ENCODE peak calls at places on chromosomes 16 and 17, in nine cellular contexts. R is GM12878, T is GM23248, L is fibroblast of lung, D is trophoblast cell, X is IMR-90, A is neural progenitor cell, S is A549, P is GM23338. Z is an unnamed sample.

GRCh38 chr16:66551362-66551761 is 1.0 kb upstream of the CKLF start:
- DNase-seq in T (peak), X (peak), R (peak), L (peak), D (peak), A (peak), S (peak), P (peak), Z (no peak)

GRCh38 chr17:16495980-16496819 is 4.2 kb upstream of the LRRC75A start:
- DNase-seq in S (no peak), L (no peak), X (no peak), D (no peak), T (no peak), R (no peak), A (no peak), P (no peak), Z (no peak)

GRCh38 chr16:81275064-81275532 is 36.6 kb downstream of the BCO1 start:
- DNase-seq in P (no peak), X (no peak), L (no peak), S (no peak), D (peak), A (no peak), R (no peak), T (no peak), Z (no peak)

GRCh38 chr17:35627417-35627816 is 40.3 kb downstream of the AP2B1 start:
- DNase-seq in L (no peak), T (no peak), R (no peak), D (no peak), P (no peak), A (no peak), X (no peak), S (no peak), Z (no peak)

GRCh38 chr17:4160294-4160859 is 17.4 kb downstream of the CYB5D2 start:
- DNase-seq in S (no peak), X (no peak), R (no peak), L (no peak), A (no peak), T (no peak), P (no peak), D (no peak), Z (no peak)

GRCh38 chr17:82566129-82566995 is 46.8 kb downstream of the FOXK2 start:
- DNase-seq in D (no peak), A (no peak), X (no peak), L (no peak), S (no peak), P (no peak), R (no peak), T (no peak), Z (no peak)

GRCh38 chr17:305090-305976 is 47.3 kb downstream of the RPH3AL start:
- DNase-seq in L (no peak), P (no peak), S (peak), X (no peak), T (peak), R (no peak), D (no peak), A (no peak), Z (no peak)

GRCh38 chr17:1577657-1578428 is 15.3 kb upstream of the PITPNA start:
- DNase-seq in X (no peak), T (no peak), P (no peak), L (no peak), R (no peak), S (no peak), A (no peak), D (peak), Z (no peak)

GRCh38 chr16:89530401-89531381 is 22.5 kb downstream of the SPG7 start:
- DNase-seq in T (no peak), P (no peak), R (no peak), D (no peak), A (no peak), X (no peak), S (no peak), L (no peak), Z (no peak)

GRCh38 chr16:67013238-67013822 is 15.6 kb upstream of the CBFB start:
- DNase-seq in T (no peak), A (no peak), R (no peak), P (peak), S (no peak), X (no peak), D (no peak), L (no peak), Z (no peak)

GRCh38 chr17:29734640-29735039 is 111.9 kb upstream of the CORO6 start:
- DNase-seq in P (no peak), X (peak), T (no peak), S (no peak), L (peak), A (no peak), D (peak), R (no peak), Z (peak)

GRCh38 chr16:17578921-17579876 is 108.4 kb upstream of the XYLT1 start:
- DNase-seq in D (peak), S (peak), L (peak), X (peak), P (peak), R (peak), T (peak), A (peak), Z (peak)

GRCh38 chr17:77212081-77212832 is 71.5 kb downstream of the SEC14L1 start:
- DNase-seq in P (no peak), A (no peak), D (no peak), S (no peak), R (peak), T (no peak), X (no peak), L (no peak), Z (no peak)

GRCh38 chr17:17114592-17115225 is 72.5 kb downstream of the MPRIP start:
- DNase-seq in X (no peak), T (peak), D (no peak), R (no peak), A (no peak), P (no peak), L (peak), S (no peak), Z (peak)

GRCh38 chr17:75640556-75641119 is 7.4 kb downstream of the SMIM5 start:
- DNase-seq in L (no peak), S (no peak), D (peak), R (no peak), P (no peak), A (no peak), T (no peak), X (no peak), Z (no peak)

GRCh38 chr17:5819921-5820685 is 235.8 kb upstream of the NLRP1 start:
- DNase-seq in X (no peak), T (no peak), A (no peak), P (no peak), S (no peak), L (no peak), R (no peak), D (no peak), Z (no peak)

GRCh38 chr16:46739934-46740333 is 8.2 kb downstream of the MYLK3 start:
- DNase-seq in A (no peak), T (no peak), L (no peak), S (no peak), D (no peak), P (no peak), R (no peak), X (no peak), Z (no peak)

GRCh38 chr16:46690281-46691178 is 1.1 kb downstream of the ORC6 start:
- DNase-seq in D (no peak), S (no peak), P (no peak), L (peak), A (peak), T (peak), X (peak), R (no peak), Z (peak)

GRCh38 chr16:78249832-78250231 is 150.4 kb downstream of the WWOX start:
- DNase-seq in P (no peak), T (no peak), L (no peak), R (no peak), S (no peak), D (no peak), X (no peak), A (no peak), Z (no peak)

GRCh38 chr16:7376227-7376626 is 43.6 kb downstream of the RBFOX1 start:
- DNase-seq in R (no peak), D (peak), P (no peak), L (no peak), A (no peak), S (no peak), T (no peak), X (no peak), Z (no peak)

GRCh38 chr16:7374614-7375174 is 42.0 kb downstream of the RBFOX1 start:
- DNase-seq in X (no peak), S (no peak), R (no peak), A (no peak), D (peak), T (no peak), L (no peak), P (no peak), Z (no peak)

GRCh38 chr16:7369181-7369580 is 36.5 kb downstream of the RBFOX1 start:
- DNase-seq in R (no peak), A (no peak), L (no peak), P (no peak), D (no peak), T (no peak), X (no peak), S (no peak), Z (no peak)

GRCh38 chr16:7367309-7367708 is 34.7 kb downstream of the RBFOX1 start:
- DNase-seq in P (no peak), R (no peak), S (no peak), L (no peak), X (no peak), T (no peak), D (no peak), A (no peak), Z (no peak)

DNA sequence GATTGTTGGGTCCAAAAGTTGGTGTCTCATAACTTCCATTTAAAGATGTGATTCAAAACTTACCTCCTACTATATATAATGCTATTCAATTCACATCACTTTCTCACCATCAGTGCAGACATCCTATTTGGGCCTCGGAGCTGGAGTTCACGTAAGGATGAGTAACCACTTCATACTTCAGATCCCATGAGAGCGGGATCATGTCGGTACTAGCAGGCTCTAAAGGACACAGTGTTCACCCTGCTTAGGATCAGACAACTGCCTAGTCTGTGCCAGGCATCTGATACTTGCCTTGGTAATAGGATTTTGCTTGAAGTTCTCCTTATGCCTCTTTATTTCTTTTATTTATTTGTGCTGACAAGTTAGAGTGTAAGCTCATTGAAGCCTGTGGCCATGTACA is 39.5 kb downstream of the RBFOX1 start:
- DNase-seq in T (no peak), S (no peak), R (no peak), P (no peak), L (no peak), A (no peak), D (no peak), X (no peak), Z (no peak)
- H3K4me2 ChIP-seq in T (no peak), S (no peak), R (no peak), P (no peak), L (no peak), A (no peak), D (no peak), X (no peak), Z (no peak)

DNA sequence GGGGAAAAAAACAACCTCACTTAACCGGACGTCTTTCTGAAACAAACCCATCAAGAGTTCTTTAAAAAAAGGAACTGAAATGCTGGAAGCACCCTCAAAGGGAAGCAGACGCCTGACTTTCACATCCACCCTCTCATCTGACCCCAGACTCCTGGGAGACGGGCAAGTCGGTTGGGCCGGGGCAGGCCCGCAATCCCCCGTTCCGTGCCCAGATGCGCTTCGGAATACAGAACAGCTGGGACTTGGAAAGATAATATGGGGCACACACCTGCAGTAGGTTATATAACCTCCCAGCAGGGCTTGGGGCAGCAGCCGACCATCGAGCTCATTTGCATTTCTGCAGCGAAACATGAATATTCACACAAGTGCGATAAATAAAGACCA is 3.7 kb downstream of the ARHGAP27 start:
- DNase-seq in X (no peak), T (no peak), P (peak), R (no peak), D (no peak), S (no peak), L (no peak), A (no peak), Z (no peak)
- H3K27ac ChIP-seq in X (no peak), T (no peak), P (no peak), R (peak), D (no peak), S (no peak), L (no peak), A (no peak), Z (no peak)

GRCh38 chr16:4945560-4946502 is 8.9 kb upstream of the PPL start:
- DNase-seq in R (no peak), S (peak), T (peak), L (no peak), P (no peak), A (no peak), D (peak), X (no peak), Z (no peak)

GRCh38 chr16:4938683-4939030 is 1.7 kb upstream of the PPL start:
- DNase-seq in A (no peak), P (no peak), L (no peak), D (no peak), X (peak), R (no peak), T (peak), S (no peak), Z (no peak)

GRCh38 chr16:4940719-4941118 is 3.8 kb upstream of the PPL start:
- DNase-seq in P (peak), T (no peak), R (no peak), L (no peak), X (no peak), D (no peak), S (no peak), A (no peak), Z (no peak)

GRCh38 chr16:4944333-4945281 is 7.7 kb upstream of the PPL start:
- DNase-seq in S (peak), D (peak), L (peak), T (peak), R (no peak), X (peak), A (no peak), P (peak), Z (peak)

GRCh38 chr16:4942481-4942880 is 5.5 kb upstream of the PPL start:
- DNase-seq in P (no peak), R (no peak), L (no peak), S (no peak), T (no peak), A (no peak), D (no peak), X (no peak), Z (no peak)
- H3K4me2 ChIP-seq in P (peak), R (no peak), L (peak), S (peak), T (peak), A (no peak), D (no peak), X (no peak), Z (peak)

DNA sequence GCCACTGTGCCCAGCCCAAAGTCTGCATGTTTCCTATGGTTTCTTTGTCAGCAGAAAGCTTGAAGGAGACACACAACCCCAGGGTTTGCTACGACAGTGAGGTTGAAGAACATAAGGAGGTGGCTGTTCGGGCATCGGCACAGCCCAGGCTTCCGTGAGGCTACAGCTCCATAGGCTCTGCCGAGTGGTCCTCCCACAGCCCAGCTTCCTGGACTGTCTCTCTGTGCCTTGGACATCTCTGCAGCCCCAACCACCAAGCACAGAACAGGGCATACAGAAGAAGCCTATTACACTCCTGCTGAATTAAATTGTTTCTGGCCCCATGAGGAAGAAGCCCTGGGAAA is 3.2 kb upstream of the HAP1 start:
- DNase-seq in A (no peak), R (no peak), S (peak), P (no peak), T (no peak), X (no peak), L (no peak), D (no peak), Z (no peak)
- H3K27ac ChIP-seq in A (no peak), R (no peak), S (no peak), P (no peak), T (no peak), X (no peak), L (no peak), D (no peak), Z (no peak)

DNA sequence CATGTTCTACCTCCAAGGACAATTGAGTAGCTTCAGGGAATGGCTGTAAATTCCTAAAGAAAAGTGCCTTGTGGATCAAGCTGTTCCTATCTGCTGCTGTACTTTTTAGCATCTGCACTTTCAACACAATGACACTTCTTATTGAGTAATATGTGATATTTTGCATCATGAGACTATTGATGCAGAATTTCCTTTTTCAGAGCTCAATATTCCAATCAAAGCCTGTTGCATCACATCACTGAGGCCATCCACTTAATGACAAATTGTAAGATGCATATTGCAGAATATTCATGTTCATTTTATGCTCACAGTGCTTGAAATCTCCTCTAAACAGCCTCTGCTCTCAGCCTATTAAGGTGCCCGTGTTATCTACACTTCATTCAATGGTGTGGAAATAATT is 9.1 kb upstream of the SKAP1 start:
- DNase-seq in P (no peak), R (no peak), D (no peak), S (no peak), A (no peak), L (no peak), T (no peak), X (no peak), Z (no peak)
- H3K4me2 ChIP-seq in P (no peak), R (peak), D (no peak), S (no peak), A (no peak), L (no peak), T (no peak), X (no peak), Z (no peak)

Z was measured in astrocyte.